ENCODE peak calls at places on chromosomes 2 and 18, in ten cellular contexts. I is CD4-positive, CD25-positive, alpha-beta regulatory T cell; R is fibroblast of lung; O is OCI-LY7; F is neural progenitor cell; V is CD8-positive, alpha-beta memory T cell; G is ascending aorta; D is transverse colon; L is A549; X is stomach. S is an unnamed sample.

GRCh38 chr18:75116809-75117208 is 92.1 kb downstream of the PTGR3 start:
- DNase-seq in I (no peak), R (no peak), O (no peak), F (no peak), V (no peak), G (peak; percentile 46), D (no peak), L (no peak), X (no peak), S (no peak)

GRCh38 chr18:49561127-49561376 is 805 bp upstream of the LIPG start:
- DNase-seq in I (no peak), R (no peak), O (no peak), F (no peak), V (no peak), G (no peak), D (no peak), L (no peak), X (no peak), S (no peak)

GRCh38 chr18:13800505-13801259 is 23.3 kb upstream of the MC5R start:
- DNase-seq in I (no peak), R (peak; percentile 26), O (no peak), F (peak; percentile 80), V (no peak), G (peak; percentile 77), D (peak; percentile 79), L (peak; percentile 58), X (peak; percentile 80), S (peak; percentile 66)

GRCh38 chr2:101655941-101656422 is 41.5 kb upstream of the MAP4K4 start:
- DNase-seq in I (no peak), R (peak; percentile 68), O (no peak), F (no peak), V (no peak), G (peak; percentile 71), D (no peak), L (no peak), X (no peak), S (no peak)

GRCh38 chr2:202545523-202545922 is 89.2 kb upstream of the FAM117B start:
- DNase-seq in I (no peak), R (no peak), O (no peak), F (no peak), V (no peak), G (no peak), D (no peak), L (no peak), X (no peak), S (no peak)

GRCh38 chr2:121189011-121189410 is 96.0 kb downstream of the TFCP2L1 start:
- DNase-seq in I (no peak), R (no peak), O (no peak), F (no peak), V (no peak), G (peak; percentile 53), D (no peak), L (no peak), X (no peak), S (no peak)

GRCh38 chr2:8475349-8476045 is 206.4 kb upstream of the ID2 start:
- DNase-seq in I (no peak), R (no peak), O (peak; percentile 89), F (peak; percentile 45), V (no peak), G (no peak), D (no peak), L (no peak), X (no peak), S (no peak)

GRCh38 chr2:164657129-164657528 is 35.8 kb upstream of the GRB14 start:
- DNase-seq in I (no peak), R (no peak), O (no peak), F (no peak), V (no peak), G (no peak), D (no peak), L (no peak), X (no peak), S (no peak)

GRCh38 chr18:5997361-5997760 is 102.0 kb upstream of the TMEM200C start:
- DNase-seq in I (no peak), R (no peak), O (no peak), F (no peak), V (no peak), G (no peak), D (no peak), L (no peak), X (no peak), S (no peak)

GRCh38 chr18:5992381-5992780 is 97.1 kb upstream of the TMEM200C start:
- DNase-seq in I (no peak), R (no peak), O (no peak), F (no peak), V (no peak), G (no peak), D (no peak), L (no peak), X (no peak), S (no peak)

GRCh38 chr18:5995626-5996025 is 100.3 kb upstream of the TMEM200C start:
- DNase-seq in I (no peak), R (no peak), O (no peak), F (no peak), V (no peak), G (no peak), D (no peak), L (no peak), X (no peak), S (no peak)

GRCh38 chr18:5998166-5998881 is 103.0 kb upstream of the TMEM200C start:
- DNase-seq in I (no peak), R (no peak), O (no peak), F (no peak), V (no peak), G (no peak), D (no peak), L (no peak), X (no peak), S (no peak)

DNA sequence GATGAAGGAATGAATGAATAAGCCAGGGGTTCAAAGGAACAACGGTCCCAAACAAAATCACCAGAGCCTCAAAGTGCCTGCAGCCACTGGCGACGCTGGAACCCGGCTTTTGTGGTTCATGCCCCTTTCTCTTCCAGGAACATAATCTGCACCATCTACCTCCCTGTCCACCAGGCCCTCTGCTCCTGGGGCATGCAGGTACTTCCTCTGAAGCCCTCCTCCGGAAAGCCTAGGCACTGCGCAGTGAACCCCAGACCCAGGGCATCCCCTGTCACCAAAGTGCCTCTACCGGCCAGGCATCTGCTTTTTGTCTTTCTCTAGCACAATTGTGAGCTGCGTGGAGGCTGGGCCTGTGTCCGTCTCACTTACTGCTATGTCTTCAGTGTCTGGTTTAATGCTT is 98.6 kb upstream of the TMEM200C start:
- DNase-seq in I (no peak), R (no peak), O (no peak), F (no peak), V (no peak), G (no peak), D (no peak), L (no peak), X (no peak), S (no peak)
- H3K9me3 ChIP-seq in I (no peaks in the 10 kb centered on the region), R (no peaks in the 10 kb centered on the region), O (no peaks in the 10 kb centered on the region), F (no peaks in the 10 kb centered on the region), V (no peaks in the 10 kb centered on the region), G (no peaks in the 10 kb centered on the region), D (no peaks in the 10 kb centered on the region), L (no peaks in the 10 kb centered on the region), X (no peaks in the 10 kb centered on the region), S (no peaks in the 10 kb centered on the region)

DNA sequence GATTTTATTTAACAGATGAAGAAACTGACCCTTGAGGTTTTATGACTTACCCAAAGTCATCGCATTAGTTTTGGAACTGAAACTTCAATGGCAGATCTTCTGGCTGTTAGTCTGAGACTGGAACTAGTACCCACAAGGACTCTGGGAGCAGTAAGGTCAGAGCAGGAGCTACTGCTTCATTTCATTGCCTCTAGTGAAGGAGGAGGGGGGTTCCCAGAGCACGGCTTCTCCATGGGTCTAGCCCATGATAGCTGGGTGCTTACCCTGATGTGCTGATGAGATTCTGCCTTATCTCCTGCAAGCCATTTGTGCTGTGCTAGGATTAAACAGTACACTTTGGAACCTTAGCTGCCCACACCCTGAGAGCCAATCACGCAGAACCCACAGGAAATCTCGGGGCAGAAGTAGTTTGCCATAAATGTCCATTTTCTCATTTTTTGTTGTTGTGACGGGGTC is 5.4 kb upstream of the RNASEH1 start:
- DNase-seq in I (no peak), R (no peak), O (peak; percentile 22), F (no peak), V (no peak), G (no peak), D (no peak), L (no peak), X (no peak), S (no peak)
- H3K27ac ChIP-seq in I (no peak overlapping the region), R (no peak overlapping the region), O (peak overlapping the region; percentile 71), F (no peak overlapping the region), V (no peak overlapping the region), G (no peak overlapping the region), D (no peak overlapping the region), L (no peak overlapping the region), X (no peak overlapping the region), S (no peak overlapping the region)

GRCh38 chr2:21916934-21917522 is 793.3 kb downstream of the TDRD15 start:
- DNase-seq in I (no peak), R (peak; percentile 11), O (no peak), F (no peak), V (no peak), G (no peak), D (no peak), L (no peak), X (no peak), S (no peak)
- H3K9me3 ChIP-seq in I (no peaks in the 10 kb centered on the region), R (no peaks in the 10 kb centered on the region), O (no peaks in the 10 kb centered on the region), F (no peaks in the 10 kb centered on the region), V (no peaks in the 10 kb centered on the region), G (no peaks in the 10 kb centered on the region), D (no peaks in the 10 kb centered on the region), L (peaks cover 3% of the 10 kb centered on the region), X (no peaks in the 10 kb centered on the region), S (no peaks in the 10 kb centered on the region)

GRCh38 chr2:225494100-225494459 is 94.6 kb downstream of the NYAP2 start:
- DNase-seq in I (no peak), R (no peak), O (no peak), F (no peak), V (no peak), G (no peak), D (no peak), L (no peak), X (no peak), S (no peak)
- H3K27ac ChIP-seq in I (no peak overlapping the region), R (no peak overlapping the region), O (no peak overlapping the region), F (no peak overlapping the region), V (no peak overlapping the region), G (no peak overlapping the region), D (no peak overlapping the region), L (no peak overlapping the region), X (no peak overlapping the region), S (no peak overlapping the region)

GRCh38 chr2:228535396-228535795 is 353.9 kb upstream of the SPHKAP start:
- DNase-seq in I (no peak), R (no peak), O (peak; percentile 4), F (peak; percentile 19), V (no peak), G (no peak), D (no peak), L (no peak), X (no peak), S (no peak)
- H3K9me3 ChIP-seq in I (peaks cover 8% of the 10 kb centered on the region), R (no peaks in the 10 kb centered on the region), O (peaks cover 14% of the 10 kb centered on the region), F (peaks cover 23% of the 10 kb centered on the region), V (no peaks in the 10 kb centered on the region), G (no peaks in the 10 kb centered on the region), D (peaks cover 3% of the 10 kb centered on the region), L (peaks cover 7% of the 10 kb centered on the region), X (peaks cover 33% of the 10 kb centered on the region), S (peaks cover 11% of the 10 kb centered on the region)

GRCh38 chr2:215002500-215002899 is 135.9 kb downstream of the ABCA12 start:
- DNase-seq in I (no peak), R (peak; percentile 67), O (peak; percentile 74), F (peak; percentile 74), V (no peak), G (no peak), D (no peak), L (peak; percentile 6), X (no peak), S (no peak)
- H3K27ac ChIP-seq in I (no peak overlapping the region), R (no peak overlapping the region), O (no peak overlapping the region), F (no peak overlapping the region), V (no peak overlapping the region), G (no peak overlapping the region), D (no peak overlapping the region), L (no peak overlapping the region), X (no peak overlapping the region), S (no peak overlapping the region)